ENCODE peak calls at places on chromosome 3, in four cellular contexts. Y is HCT116, W is GM23338, S is transverse colon. D is an unnamed sample.

GRCh38 chr3:136778865-136779264 is 26.7 kb upstream of the STAG1 start:
- DNase-seq in Y (no peak), W (no peak), S (no peak), D (no peak)

GRCh38 chr3:81744366-81744765 is 17.1 kb downstream of the GBE1 start:
- DNase-seq in W (peak), Y (peak), S (no peak), D (no peak)

GRCh38 chr3:45943207-45943846 is at the start of gene CXCR6:
- DNase-seq in Y (no peak), W (no peak), S (peak), D (no peak)

GRCh38 chr3:69300296-69300695 is 85.6 kb downstream of the FRMD4B start:
- DNase-seq in Y (no peak), S (no peak), W (no peak), D (no peak)

GRCh38 chr3:36678216-36679013 is 85.9 kb downstream of the DCLK3 start:
- DNase-seq in Y (no peak), W (no peak), S (no peak), D (no peak)

GRCh38 chr3:79187441-79187840 is 580.4 kb downstream of the ROBO1 start:
- DNase-seq in S (no peak), W (no peak), Y (no peak), D (no peak)

GRCh38 chr3:132164469-132165092 is 129.8 kb upstream of the CPNE4 start:
- DNase-seq in S (no peak), Y (no peak), W (no peak), D (no peak)

GRCh38 chr3:189486556-189486955 is 144.6 kb upstream of the TP63 start:
- DNase-seq in Y (no peak), W (no peak), S (no peak), D (no peak)

GRCh38 chr3:61356678-61357077 is 105.4 kb upstream of the FHIT start:
- DNase-seq in S (no peak), Y (no peak), W (no peak), D (no peak)

GRCh38 chr3:188253800-188254452 is 100.0 kb downstream of the LPP start:
- DNase-seq in W (no peak), Y (no peak), S (no peak), D (no peak)

GRCh38 chr3:187737401-187738088 is 7.7 kb downstream of the BCL6 start:
- DNase-seq in W (peak), Y (no peak), S (peak), D (peak)

GRCh38 chr3:76063811-76064210 is 278.5 kb upstream of the ZNF717 start:
- DNase-seq in Y (no peak), S (no peak), W (no peak), D (no peak)

GRCh38 chr3:69354948-69355347 is 30.9 kb downstream of the FRMD4B start:
- DNase-seq in S (no peak), W (no peak), Y (no peak), D (no peak)

GRCh38 chr3:188152660-188153497 is 1.1 kb upstream of the LPP start:
- DNase-seq in S (peak), W (peak), Y (no peak), D (no peak)

GRCh38 chr3:124783696-124784095 is 53.4 kb downstream of the UMPS start:
- DNase-seq in S (no peak), Y (no peak), W (no peak), D (no peak)

GRCh38 chr3:170762081-170762480 is 107.9 kb downstream of the RPL22L1 start:
- DNase-seq in W (no peak), S (no peak), Y (no peak), D (no peak)

GRCh38 chr3:122406198-122406597 is 9.7 kb downstream of the WDR5B start:
- DNase-seq in S (no peak), W (no peak), Y (no peak), D (no peak)

DNA sequence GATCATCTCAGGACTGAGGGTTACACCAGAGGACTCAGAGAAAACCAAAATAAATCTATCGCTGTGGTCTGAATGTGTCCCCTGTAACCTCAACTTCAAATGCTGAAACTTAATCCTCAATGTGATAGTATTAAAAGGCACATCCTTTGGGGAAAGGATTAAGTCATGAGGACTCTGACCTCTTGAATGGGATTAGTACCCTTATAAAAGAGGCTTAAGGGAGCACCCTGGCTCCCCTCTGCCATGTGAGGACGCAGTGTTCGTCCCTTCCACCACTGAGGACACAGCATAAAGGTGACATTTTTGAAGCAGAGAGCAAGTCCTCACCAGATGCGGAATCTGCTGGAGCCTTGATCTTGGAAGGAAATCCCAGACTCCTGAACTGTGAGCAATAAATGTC is 39.5 kb downstream of the SRPRB start:
- DNase-seq in W (no peak), Y (no peak), S (no peak), D (no peak)
- TF ChIP-seq POLR2AphosphoS5 in W (no peak), Y (no peak), S (no peak), D (no peak)

GRCh38 chr3:172380632-172381031 is 67.6 kb downstream of the GHSR start:
- DNase-seq in Y (no peak), S (no peak), W (no peak), D (no peak)

GRCh38 chr3:172379372-172379771 is 68.9 kb downstream of the GHSR start:
- DNase-seq in W (no peak), S (no peak), Y (no peak), D (no peak)

GRCh38 chr3:172375206-172375850 is 72.9 kb downstream of the GHSR start:
- DNase-seq in W (no peak), S (no peak), Y (no peak), D (no peak)

GRCh38 chr3:172376402-172376801 is 71.9 kb downstream of the GHSR start:
- DNase-seq in S (no peak), W (no peak), Y (no peak), D (no peak)

DNA sequence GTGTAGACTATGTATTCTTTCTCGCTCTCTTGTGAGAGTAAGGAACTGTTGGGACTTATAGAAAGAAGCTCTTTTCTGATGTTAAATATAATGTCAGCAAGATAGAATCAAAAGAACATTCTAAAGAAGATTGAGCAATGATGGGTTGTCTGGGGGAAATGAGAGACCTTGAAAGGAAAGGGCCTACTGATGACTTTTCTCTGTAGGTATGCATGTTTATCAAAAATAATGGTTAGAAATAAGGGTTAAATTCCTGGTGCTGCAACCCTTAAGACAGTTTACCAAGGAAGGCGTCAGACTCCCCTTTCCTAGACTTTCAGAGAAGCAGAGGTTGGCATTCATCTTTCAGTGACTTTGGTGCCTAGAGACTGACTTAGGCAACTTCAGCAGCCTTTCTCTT is 69.8 kb downstream of the GHSR start:
- DNase-seq in W (no peak), S (no peak), Y (no peak), D (no peak)
- TF ChIP-seq CTCF in W (no peak), S (no peak), Y (no peak), D (no peak)

GRCh38 chr3:42476225-42477160 is 25.9 kb upstream of the VIPR1 start:
- DNase-seq in W (no peak), Y (no peak), S (peak), D (no peak)
- TF ChIP-seq POLR2AphosphoS5 in W (no peak), Y (peak), S (no peak), D (no peak)

GRCh38 chr3:13346481-13347389 is 73.4 kb downstream of the NUP210 start:
- DNase-seq in Y (no peak), W (peak), S (peak), D (no peak)
- TF ChIP-seq CTCF in Y (no peak), W (peak), S (no peak), D (no peak)

GRCh38 chr3:138696661-138697370 is 88.2 kb downstream of the FAIM start:
- DNase-seq in W (no peak), Y (no peak), S (no peak), D (no peak)

GRCh38 chr3:138692152-138692551 is 83.6 kb downstream of the FAIM start:
- DNase-seq in W (no peak), Y (no peak), S (no peak), D (no peak)

GRCh38 chr3:138688871-138689299 is 80.3 kb downstream of the FAIM start:
- DNase-seq in S (no peak), W (no peak), Y (no peak), D (no peak)

GRCh38 chr3:138690036-138690435 is 81.5 kb downstream of the FAIM start:
- DNase-seq in W (no peak), S (no peak), Y (no peak), D (no peak)

DNA sequence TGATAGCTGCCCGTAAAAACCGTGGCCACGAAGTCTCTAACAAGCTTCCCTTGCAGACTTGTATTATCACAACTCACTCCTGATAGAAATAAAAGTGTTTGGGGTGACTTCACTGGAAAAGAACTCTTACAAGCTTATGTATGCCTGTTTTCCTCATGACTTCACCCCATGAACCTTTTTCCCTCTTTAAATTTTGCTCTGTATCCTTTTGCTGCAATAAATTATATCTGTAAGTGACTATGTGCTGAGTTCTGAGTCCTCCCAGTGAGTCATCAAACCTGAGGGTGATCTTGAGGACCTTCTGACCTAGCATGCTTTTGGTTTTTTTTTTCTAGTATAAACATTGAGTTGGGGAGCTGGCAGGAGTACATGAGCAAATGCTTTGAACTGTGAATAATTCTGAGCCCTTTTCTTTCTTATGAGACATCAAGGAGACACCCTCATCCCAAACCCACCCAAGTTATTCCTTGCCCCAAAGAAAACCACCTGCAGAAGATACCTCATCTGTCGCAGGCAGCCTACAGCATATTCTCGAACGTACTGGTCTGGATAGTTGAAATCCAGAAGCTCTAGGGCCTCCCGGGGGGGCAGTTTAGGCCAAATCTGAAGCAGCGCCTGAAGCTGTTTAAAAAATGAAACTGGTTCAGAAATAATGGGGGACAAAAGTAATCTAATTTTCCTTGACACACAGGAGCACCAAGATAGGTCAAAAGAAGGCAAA is 85.9 kb downstream of the FAIM start:
- DNase-seq in Y (peak), S (no peak), W (no peak), D (no peak)
- TF ChIP-seq POLR2AphosphoS5 in Y (no peak), S (no peak), W (no peak), D (no peak)

GRCh38 chr3:126703512-126704493 is at the start of gene CHCHD6:
- DNase-seq in S (peak), Y (peak), W (peak), D (peak)
- TF ChIP-seq CTCF in S (no peak), Y (no peak), W (peak), D (no peak)

GRCh38 chr3:172516318-172517214 is 6.7 kb downstream of the TNFSF10 start:
- DNase-seq in S (peak), Y (no peak), W (no peak), D (no peak)
- TF ChIP-seq POLR2AphosphoS5 in S (peak), Y (no peak), W (no peak), D (no peak)

DNA sequence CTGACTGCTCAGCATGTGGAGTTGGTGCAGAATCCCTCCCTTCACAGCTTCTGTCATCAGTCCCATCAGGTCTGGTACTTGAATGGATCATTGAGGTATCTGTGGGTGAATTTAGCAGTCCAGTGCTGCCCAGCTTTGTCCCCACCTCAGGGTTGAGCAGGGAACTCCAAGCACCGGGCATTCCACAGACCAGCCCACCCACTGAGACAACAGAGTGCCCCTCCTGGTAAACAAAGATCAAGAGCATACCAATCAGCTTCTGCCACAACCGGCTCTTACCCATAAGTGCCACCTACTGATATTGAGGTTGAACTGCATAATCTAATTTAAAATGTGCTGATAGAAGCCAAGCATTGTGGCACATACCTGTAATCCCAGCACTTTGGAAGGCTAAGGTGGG is 57.1 kb upstream of the FXR1 start:
- DNase-seq in S (no peak), Y (peak), W (peak), D (no peak)
- TF ChIP-seq CTCF in S (no peak), Y (peak), W (peak), D (no peak)

GRCh38 chr3:105715372-105715771 is 153.4 kb downstream of the CBLB start:
- DNase-seq in Y (no peak), S (no peak), W (no peak), D (no peak)

GRCh38 chr3:105714459-105714858 is 154.4 kb downstream of the CBLB start:
- DNase-seq in Y (no peak), W (no peak), S (no peak), D (no peak)

GRCh38 chr3:105722943-105723556 is 145.8 kb downstream of the CBLB start:
- DNase-seq in Y (no peak), S (no peak), W (no peak), D (no peak)

GRCh38 chr3:105719791-105720190 is 149.0 kb downstream of the CBLB start:
- DNase-seq in Y (no peak), W (no peak), S (no peak), D (no peak)
- TF ChIP-seq POLR2AphosphoS5 in Y (no peak), W (no peak), S (no peak), D (no peak)

D was measured in vagina.